ENCODE peak calls at places on chromosomes 3 and 15, in ten cellular contexts. F is stimulated activated CD4-positive, alpha-beta T cell treated with anti-CD3 and anti-CD28 coated beads, Interleukin-2, amount 100 ng/mL, for 48 hours; D is hypothalamus; W is mucosa of descending colon; Z is fibroblast of pulmonary artery; E is CD8-positive, alpha-beta T cell; S is GM12865; X is left colon; O is memory B cell; R is central memory CD8-positive, alpha-beta T cell. T is an unnamed sample.
A peak's percentile ranks its signal among the peaks of the same experiment; 100 is the strongest.

GRCh38 chr15:76098685-76099084 is 38.9 kb downstream of the TMEM266 start:
- DNase-seq in S (no peak), O (no peak), Z (no peak), D (no peak), W (no peak), R (no peak), E (no peak), F (no peak), X (no peak), T (no peak)

GRCh38 chr3:144463916-144464315 is 492.3 kb downstream of the DIPK2A start:
- DNase-seq in R (no peak), F (no peak), S (no peak), D (no peak), E (no peak), O (no peak), W (no peak), X (no peak), Z (no peak), T (no peak)

GRCh38 chr3:60133269-60133877 is 1083.5 kb upstream of the CFAP20DC start:
- DNase-seq in O (no peak), R (no peak), S (no peak), W (no peak), D (no peak), X (no peak), E (no peak), F (no peak), Z (no peak), T (no peak)

GRCh38 chr15:101176625-101177024 is 75.2 kb downstream of the CHSY1 start:
- DNase-seq in E (no peak), O (no peak), W (no peak), Z (peak; percentile 93), X (no peak), R (no peak), D (no peak), S (no peak), F (no peak), T (peak; percentile 78)

GRCh38 chr3:148309390-148310035 is 388.2 kb upstream of the AGTR1 start:
- DNase-seq in S (peak; percentile 58), Z (peak; percentile 64), W (peak; percentile 40), R (no peak), O (peak; percentile 6), D (no peak), E (no peak), F (no peak), X (no peak), T (peak; percentile 63)

GRCh38 chr3:45489730-45490309 is 101.4 kb downstream of the LARS2 start:
- DNase-seq in E (no peak), O (no peak), W (no peak), Z (no peak), R (no peak), S (no peak), X (no peak), F (no peak), D (no peak), T (peak; percentile 56)

GRCh38 chr3:7707192-7707591 is 794.4 kb upstream of the LMCD1 start:
- DNase-seq in F (no peak), Z (peak; percentile 50), D (no peak), E (no peak), S (no peak), R (no peak), X (no peak), W (no peak), O (no peak), T (no peak)

GRCh38 chr15:81516461-81516860 is 142.4 kb upstream of the TMC3 start:
- DNase-seq in Z (peak; percentile 68), X (no peak), S (no peak), E (no peak), F (no peak), W (no peak), D (no peak), R (no peak), O (no peak), T (peak; percentile 79)

GRCh38 chr3:47407896-47408838 is 27.3 kb downstream of the PTPN23 start:
- DNase-seq in X (no peak), D (no peak), O (no peak), F (no peak), E (no peak), R (no peak), Z (no peak), W (no peak), S (no peak), T (no peak)

GRCh38 chr3:16151109-16151508 is 23.4 kb upstream of the GALNT15 start:
- DNase-seq in F (no peak), X (peak; percentile 69), R (no peak), S (peak; percentile 12), W (peak; percentile 50), E (no peak), D (peak; percentile 14), Z (peak; percentile 95), O (no peak), T (peak; percentile 91)

GRCh38 chr3:185630182-185630622 is 44.1 kb downstream of the SENP2 start:
- DNase-seq in X (peak; percentile 69), W (peak; percentile 61), D (peak; percentile 31), E (no peak), F (no peak), S (no peak), Z (peak; percentile 66), R (no peak), O (no peak), T (peak; percentile 50)

GRCh38 chr15:51775967-51776816 is 24.8 kb downstream of the TMOD2 start:
- DNase-seq in S (peak; percentile 76), O (peak; percentile 29), E (peak; percentile 42), Z (peak; percentile 67), W (peak; percentile 66), R (peak; percentile 25), F (peak; percentile 34), X (no peak), D (peak; percentile 36), T (peak; percentile 52)